ENCODE peak calls at places on chromosomes 7 and 10, in five cellular contexts. Z, X, O, N and C are unnamed samples.

GRCh38 chr10:5466451-5466996 is 32.8 kb downstream of the CALML5 start:
- DNase-seq in Z (no peak), X (peak), N (no peak), O (peak), C (peak)

GRCh38 chr10:18162021-18162631 is 21.9 kb downstream of the CACNB2 start:
- DNase-seq in Z (no peak), N (no peak), X (no peak), O (no peak), C (no peak)

GRCh38 chr10:90047243-90047729 is 345.9 kb downstream of the KIF20B start:
- DNase-seq in X (no peak), Z (no peak), O (peak), N (peak), C (no peak)

GRCh38 chr7:138400400-138400886 is 59.6 kb upstream of the TRIM24 start:
- DNase-seq in Z (no peak), O (no peak), X (no peak), N (no peak), C (peak)

GRCh38 chr10:131876021-131876420 is 24.8 kb upstream of the PPP2R2D start:
- DNase-seq in N (no peak), X (no peak), O (no peak), Z (no peak), C (no peak)

GRCh38 chr10:114337510-114338462 is 66.5 kb downstream of the AFAP1L2 start:
- DNase-seq in Z (no peak), O (no peak), N (no peak), X (no peak), C (peak)

GRCh38 chr7:132049462-132050304 is 493.3 kb upstream of the PODXL start:
- DNase-seq in O (peak), N (peak), X (peak), Z (peak), C (peak)

GRCh38 chr7:23268167-23268566 is 21.6 kb downstream of the GPNMB start:
- DNase-seq in Z (no peak), N (no peak), X (no peak), O (no peak), C (no peak)

GRCh38 chr10:63681965-63682704 is 160.9 kb downstream of the REEP3 start:
- DNase-seq in X (peak), N (no peak), Z (no peak), O (peak), C (peak)

GRCh38 chr7:66418537-66418936 is 210.1 kb upstream of the KCTD7 start:
- DNase-seq in O (no peak), Z (no peak), N (no peak), X (no peak), C (no peak)

GRCh38 chr10:88553116-88553752 is 29.9 kb downstream of the RNLS start:
- DNase-seq in N (peak), O (peak), Z (peak), X (peak), C (peak)

GRCh38 chr10:75399461-75400162 is 2.0 kb downstream of the ZNF503 start:
- DNase-seq in N (peak), O (peak), Z (peak), X (peak), C (peak)

GRCh38 chr7:38554586-38554985 is 76.6 kb downstream of the AMPH start:
- DNase-seq in N (no peak), Z (no peak), O (no peak), X (no peak), C (no peak)

GRCh38 chr10:114043532-114044250 is at the start of gene ADRB1:
- DNase-seq in X (peak), N (peak), Z (peak), O (peak), C (peak)

GRCh38 chr7:21108182-21108581 is 319.7 kb upstream of the SP4 start:
- DNase-seq in N (no peak), O (no peak), X (no peak), Z (no peak), C (no peak)

GRCh38 chr10:89332718-89333281 is 5.0 kb downstream of the IFIT3 start:
- DNase-seq in X (no peak), Z (no peak), O (no peak), N (peak), C (peak)

GRCh38 chr7:44581426-44581906 is 565 bp downstream of the TMED4 start:
- DNase-seq in O (peak), N (peak), X (no peak), Z (peak), C (no peak)

GRCh38 chr10:4767033-4767814 is 58.8 kb upstream of the AKR1E2 start:
- DNase-seq in N (no peak), Z (no peak), X (peak), O (peak), C (peak)

GRCh38 chr7:44057849-44058758 is 7.3 kb downstream of the PGAM2 start:
- DNase-seq in X (no peak), N (no peak), Z (no peak), O (no peak), C (no peak)

GRCh38 chr7:112207106-112207592 is 654 bp downstream of the ZNF277 start:
- DNase-seq in X (peak), Z (no peak), N (peak), O (peak), C (peak)

GRCh38 chr10:72248477-72249151 is 25.1 kb upstream of the DDIT4 start:
- DNase-seq in N (peak), X (peak), O (peak), Z (no peak), C (peak)
- H3K4me3 ChIP-seq in N (peak), X (no peak), O (no peak), Z (no peak), C (peak)

DNA sequence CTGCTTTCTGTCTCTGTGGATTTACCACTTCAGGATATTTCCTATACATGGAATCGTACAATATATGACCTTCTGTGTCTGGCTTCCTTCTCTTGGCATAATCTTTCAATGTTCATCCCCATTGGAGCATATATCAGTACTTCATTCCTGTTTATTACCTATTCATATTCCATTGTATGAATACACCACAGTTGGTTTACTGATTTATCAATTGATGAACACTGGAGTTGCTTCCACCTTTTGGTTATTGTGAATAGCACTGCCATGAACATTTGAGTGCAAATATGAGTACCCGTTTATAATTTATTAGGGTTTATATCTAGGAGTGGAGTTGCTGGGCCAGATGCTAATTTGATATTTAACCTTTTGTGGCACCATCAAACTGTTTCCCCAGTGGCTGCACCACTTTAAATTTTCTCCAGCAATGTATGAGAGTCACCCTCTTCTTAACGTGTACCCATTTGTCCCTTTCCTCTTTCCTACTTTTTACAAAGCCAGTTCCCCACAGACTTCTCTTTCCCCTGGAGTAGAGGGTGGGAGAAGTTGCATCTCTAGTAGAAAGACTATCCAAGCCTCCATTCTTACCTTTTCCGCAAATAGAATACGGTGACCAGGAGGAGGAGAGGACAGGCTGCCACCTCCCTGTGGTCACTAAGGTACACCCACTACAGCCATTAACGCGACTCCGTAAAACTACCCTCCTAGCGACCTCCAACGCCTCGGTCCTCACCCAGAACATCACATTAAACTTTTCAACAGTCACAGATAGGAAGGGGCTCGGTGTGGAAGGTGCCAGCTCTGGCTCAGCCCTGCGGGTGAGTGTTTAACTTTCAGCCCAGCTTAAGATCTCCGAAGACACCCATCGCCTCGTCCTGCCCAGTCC is 25.6 kb downstream of the SCD start:
- DNase-seq in X (no peak), Z (no peak), O (no peak), N (no peak), C (no peak)
- H3K4me3 ChIP-seq in X (peak), Z (peak), O (peak), N (peak), C (peak)

DNA sequence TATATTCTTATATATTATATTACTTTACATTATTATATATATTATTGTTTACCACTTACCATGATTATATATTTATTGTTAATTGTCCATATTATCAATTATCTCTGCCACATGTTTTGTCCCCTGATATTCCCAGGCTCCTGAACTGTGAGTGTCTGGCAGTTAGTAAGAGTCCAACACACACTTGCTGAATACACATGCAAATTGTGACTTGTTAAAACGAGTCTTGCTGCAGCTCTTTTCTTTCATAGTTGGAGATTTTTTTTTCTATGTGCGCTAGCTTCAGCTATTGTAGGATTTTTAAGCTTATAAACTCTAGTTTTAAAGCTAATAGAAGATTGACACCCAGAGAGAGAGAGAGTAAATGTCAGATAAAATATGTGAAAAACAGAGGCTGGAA is 207.8 kb upstream of the FAM3C start:
- DNase-seq in N (no peak), Z (no peak), O (no peak), X (no peak), C (no peak)
- H3K4me3 ChIP-seq in N (no peak), Z (no peak), O (no peak), X (no peak), C (no peak)

GRCh38 chr10:19194866-19195265 is 146.3 kb downstream of the MALRD1 start:
- DNase-seq in N (no peak), Z (no peak), X (no peak), O (no peak), C (peak)

GRCh38 chr10:19195698-19196097 is 147.1 kb downstream of the MALRD1 start:
- DNase-seq in O (no peak), Z (no peak), N (no peak), X (no peak), C (no peak)

GRCh38 chr10:19204239-19204917 is 155.8 kb downstream of the MALRD1 start:
- DNase-seq in X (no peak), N (no peak), O (no peak), Z (no peak), C (no peak)

DNA sequence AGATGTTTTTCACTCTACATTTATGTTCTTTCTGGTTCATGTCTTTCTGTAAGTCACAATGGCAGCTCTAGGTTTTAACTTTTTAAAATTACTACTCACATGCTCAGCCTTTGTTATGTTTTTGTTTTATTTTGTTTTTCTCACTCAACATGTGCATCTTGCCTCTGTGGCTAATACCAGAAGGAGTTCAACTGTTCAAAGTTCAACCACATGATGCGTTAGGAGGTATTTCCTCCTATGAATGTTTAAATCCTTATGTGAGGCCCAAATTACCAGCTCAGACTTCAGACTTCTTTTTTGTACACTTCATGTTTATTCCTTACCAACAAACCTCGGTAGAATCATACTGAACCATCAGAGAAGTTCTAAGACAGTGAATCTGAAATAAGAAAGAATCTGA is 151.6 kb downstream of the MALRD1 start:
- DNase-seq in Z (no peak), N (no peak), X (no peak), O (no peak), C (peak)
- H3K4me3 ChIP-seq in Z (no peak), N (no peak), X (no peak), O (no peak), C (no peak)

DNA sequence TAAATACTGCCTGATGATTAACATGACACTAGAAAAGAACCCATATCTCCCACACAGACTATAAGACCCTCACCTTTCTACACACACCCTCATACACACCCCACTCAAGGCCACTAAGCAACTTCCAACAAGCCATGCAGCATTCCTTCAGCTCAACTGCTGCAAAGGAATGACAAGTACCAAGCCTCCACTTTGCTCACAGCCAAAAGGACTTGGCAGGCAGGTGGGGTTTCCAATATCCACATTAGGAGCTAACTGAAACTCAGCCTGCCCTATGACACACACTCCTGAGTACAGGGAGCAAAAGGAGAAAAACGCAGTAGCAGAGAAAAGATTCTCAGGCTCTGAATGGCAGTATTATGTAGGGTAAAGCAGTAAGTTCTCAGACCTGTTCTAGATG is 13.4 kb downstream of the USP54 start:
- DNase-seq in O (peak), X (no peak), Z (no peak), N (no peak), C (no peak)
- H3K4me3 ChIP-seq in O (no peak), X (no peak), Z (no peak), N (no peak), C (no peak)